ENCODE peak calls at places on chromosome 14, in ten cellular contexts. R is SW480; Q is head of caudate nucleus; Y is stimulated activated CD8-positive, alpha-beta memory T cell treated with anti-CD3 and anti-CD28 coated beads, Interleukin-15, amount 100 ng/mL, for 24 hours; I is CD4-positive, CD25-positive, alpha-beta regulatory T cell; P is fibroblast of pulmonary artery; W is AG09309; X is SHP77 treated with DMSO at 0.1 percent for 48 hours; E is activated naive CD4-positive, alpha-beta T cell; A is A549. S is an unnamed sample.

GRCh38 chr14:35406811-35407630 is 2.5 kb upstream of the NFKBIA start:
- DNase-seq in W (no peak), R (peak; percentile 70), I (no peak), Y (no peak), Q (no peak), E (no peak), X (peak; percentile 62), A (peak; percentile 86), P (peak; percentile 80), S (peak; percentile 73)

GRCh38 chr14:57578427-57579220 is 85.0 kb upstream of the CCDC198 start:
- DNase-seq in W (no peak), A (no peak), I (no peak), E (no peak), Q (no peak), Y (no peak), R (no peak), P (no peak), X (no peak), S (peak; percentile 29)

GRCh38 chr14:97107070-97107469 is 309.9 kb downstream of the VRK1 start:
- DNase-seq in Q (no peak), I (no peak), P (no peak), W (peak; percentile 21), A (peak; percentile 13), E (no peak), Y (no peak), X (no peak), R (no peak), S (no peak)

GRCh38 chr14:29743566-29743965 is 184.1 kb downstream of the PRKD1 start:
- DNase-seq in W (no peak), Y (no peak), P (no peak), X (peak; percentile 28), I (no peak), A (no peak), R (no peak), Q (no peak), E (no peak), S (no peak)

GRCh38 chr14:21543426-21544350 is 17.5 kb upstream of the SALL2 start:
- DNase-seq in X (no peak), Q (no peak), R (no peak), I (no peak), P (no peak), W (no peak), E (no peak), A (no peak), Y (no peak), S (no peak)

GRCh38 chr14:99779751-99780150 is 13.5 kb upstream of the EML1 start:
- DNase-seq in P (peak; percentile 48), W (no peak), I (no peak), R (peak; percentile 48), X (no peak), Q (no peak), Y (no peak), E (no peak), A (no peak), S (no peak)

GRCh38 chr14:56274556-56274955 is 156.3 kb downstream of the PELI2 start:
- DNase-seq in I (no peak), R (no peak), P (peak; percentile 23), W (no peak), E (no peak), Y (no peak), X (no peak), A (no peak), Q (no peak), S (no peak)

GRCh38 chr14:104924421-104925213 is at the start of gene PLD4:
- DNase-seq in I (no peak), X (no peak), R (no peak), P (no peak), Q (no peak), W (no peak), A (no peak), E (no peak), Y (no peak), S (no peak)

GRCh38 chr14:68549966-68550705 is 242.7 kb downstream of the ZFP36L1 start:
- DNase-seq in Q (no peak), A (no peak), W (no peak), Y (no peak), E (no peak), X (peak; percentile 4), I (no peak), P (peak; percentile 79), R (no peak), S (no peak)

GRCh38 chr14:62796431-62796830 is 248.8 kb downstream of the KCNH5 start:
- DNase-seq in Q (no peak), R (no peak), X (no peak), A (no peak), E (no peak), Y (no peak), P (no peak), I (no peak), W (no peak), S (no peak)

GRCh38 chr14:52355526-52355925 is 41.4 kb downstream of the PTGER2 start:
- DNase-seq in P (no peak), R (no peak), A (no peak), X (no peak), Q (no peak), Y (no peak), W (no peak), I (no peak), E (no peak), S (no peak)

GRCh38 chr14:35910191-35910590 is 84.1 kb downstream of the BRMS1L start:
- DNase-seq in E (no peak), Q (no peak), I (no peak), P (no peak), Y (no peak), R (no peak), X (no peak), W (no peak), A (no peak), S (no peak)

GRCh38 chr14:101072945-101073597 is 169.5 kb upstream of the RTL1 start:
- DNase-seq in P (peak; percentile 95), Q (peak; percentile 22), W (peak; percentile 87), R (peak; percentile 98), Y (no peak), X (peak; percentile 89), A (peak; percentile 97), I (no peak), E (no peak), S (no peak)

GRCh38 chr14:46344327-46344937 is 307.1 kb downstream of the RPL10L start:
- DNase-seq in X (peak; percentile 14), I (no peak), Y (no peak), W (no peak), A (no peak), E (no peak), R (peak; percentile 23), Q (no peak), P (peak; percentile 2), S (peak; percentile 54)

GRCh38 chr14:98408024-98408555 is 863.9 kb downstream of the BCL11B start:
- DNase-seq in E (no peak), Q (no peak), I (no peak), A (no peak), W (no peak), P (no peak), R (no peak), Y (no peak), X (no peak), S (no peak)

GRCh38 chr14:33914676-33915516 is 36.0 kb downstream of the EGLN3 start:
- DNase-seq in X (no peak), Y (no peak), E (no peak), R (no peak), A (peak; percentile 39), P (peak; percentile 90), I (no peak), W (peak; percentile 8), Q (no peak), S (no peak)

S was measured in NCI-H1105 treated with DMSO at 0.1 percent for 48 hours.